ENCODE peak calls at places on chromosomes 7 and 10, in five cellular contexts. One of them, this sample, is unnamed.

GRCh38 chr7:17523813-17524741 is 225.6 kb downstream of the AHR start:
- DNase-seq in mesenchymal stem cell: peak; percentile 78
- DNase-seq in neuronal stem cell: no peak
- DNase-seq in H1: no peak
- DNase-seq in IMR-90: peak; percentile 63
- DNase-seq in this sample: no peak

GRCh38 chr7:98867271-98867701 is 2.5 kb downstream of the TMEM130 start:
- DNase-seq in H1: no peak
- DNase-seq in mesenchymal stem cell: no peak
- DNase-seq in neuronal stem cell: no peak
- DNase-seq in IMR-90: peak; percentile 36
- DNase-seq in this sample: no peak

GRCh38 chr10:7417103-7417623 is 6.3 kb upstream of the SFMBT2 start:
- DNase-seq in mesenchymal stem cell: peak; percentile 54
- DNase-seq in IMR-90: peak; percentile 64
- DNase-seq in H1: no peak
- DNase-seq in neuronal stem cell: no peak
- DNase-seq in this sample: no peak

GRCh38 chr7:151137076-151137611 is 30.4 kb downstream of the GBX1 start:
- DNase-seq in mesenchymal stem cell: no peak
- DNase-seq in H1: no peak
- DNase-seq in IMR-90: no peak
- DNase-seq in neuronal stem cell: no peak
- DNase-seq in this sample: no peak

GRCh38 chr7:41503438-41503837 is 199.5 kb downstream of the INHBA start:
- DNase-seq in H1: no peak
- DNase-seq in mesenchymal stem cell: peak; percentile 49
- DNase-seq in neuronal stem cell: no peak
- DNase-seq in IMR-90: peak; percentile 69
- DNase-seq in this sample: no peak

GRCh38 chr10:88316292-88316861 is 266.7 kb downstream of the RNLS start:
- DNase-seq in IMR-90: no peak
- DNase-seq in neuronal stem cell: no peak
- DNase-seq in H1: no peak
- DNase-seq in mesenchymal stem cell: no peak
- DNase-seq in this sample: no peak

GRCh38 chr7:30466266-30466665 is 12.3 kb downstream of the NOD1 start:
- DNase-seq in IMR-90: no peak
- DNase-seq in H1: no peak
- DNase-seq in neuronal stem cell: no peak
- DNase-seq in mesenchymal stem cell: no peak
- DNase-seq in this sample: no peak

GRCh38 chr7:111998326-111998725 is 207.9 kb downstream of the DOCK4 start:
- DNase-seq in H1: no peak
- DNase-seq in IMR-90: no peak
- DNase-seq in mesenchymal stem cell: no peak
- DNase-seq in neuronal stem cell: no peak
- DNase-seq in this sample: no peak

GRCh38 chr7:17506090-17506489 is 207.6 kb downstream of the AHR start:
- DNase-seq in mesenchymal stem cell: no peak
- DNase-seq in H1: no peak
- DNase-seq in neuronal stem cell: no peak
- DNase-seq in IMR-90: peak; percentile 13
- DNase-seq in this sample: no peak

GRCh38 chr7:2947381-2947780 is 96.3 kb downstream of the CARD11 start:
- DNase-seq in H1: no peak
- DNase-seq in mesenchymal stem cell: no peak
- DNase-seq in IMR-90: no peak
- DNase-seq in neuronal stem cell: no peak
- DNase-seq in this sample: no peak

GRCh38 chr10:101287922-101288638 is 58.8 kb upstream of the LBX1 start:
- DNase-seq in neuronal stem cell: no peak
- DNase-seq in H1: peak; percentile 82
- DNase-seq in mesenchymal stem cell: peak; percentile 43
- DNase-seq in IMR-90: peak; percentile 20
- DNase-seq in this sample: peak; percentile 86

DNA sequence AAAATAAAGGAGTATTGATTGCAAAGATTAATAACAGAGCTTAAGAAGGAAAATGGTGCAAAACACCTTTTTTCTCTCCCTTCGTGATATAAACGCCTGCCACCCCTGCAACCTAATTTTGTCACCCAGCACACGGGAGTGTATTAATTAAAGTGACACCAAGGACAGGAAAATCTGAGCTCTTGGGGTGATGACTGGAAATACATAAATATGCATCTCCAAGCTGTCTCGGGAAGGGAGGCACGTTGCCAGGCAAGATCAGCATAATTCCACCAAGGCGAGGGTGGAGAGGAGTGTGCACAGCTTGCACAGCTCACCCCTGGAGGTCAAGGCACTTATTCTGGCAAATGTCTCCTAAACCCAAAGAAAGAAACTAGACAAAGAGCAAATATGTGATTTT is 700.9 kb downstream of the GRID1 start:
- DNase-seq in neuronal stem cell: no peak
- DNase-seq in H1: no peak
- DNase-seq in IMR-90: no peak
- DNase-seq in mesenchymal stem cell: no peak
- DNase-seq in this sample: no peak
- H2AFZ ChIP-seq in neuronal stem cell: no peak overlapping the region
- H2AFZ ChIP-seq in H1: no peak overlapping the region
- H2AFZ ChIP-seq in IMR-90: no peak overlapping the region
- H2AFZ ChIP-seq in mesenchymal stem cell: no peak overlapping the region
- H2AFZ ChIP-seq in this sample: no peak overlapping the region

GRCh38 chr10:132506711-132507466 is 30.7 kb upstream of the INPP5A start:
- DNase-seq in neuronal stem cell: no peak
- DNase-seq in mesenchymal stem cell: no peak
- DNase-seq in H1: no peak
- DNase-seq in IMR-90: peak; percentile 55
- DNase-seq in this sample: peak; percentile 14
- H2BK15ac ChIP-seq in neuronal stem cell: no peak overlapping the region
- H2BK15ac ChIP-seq in mesenchymal stem cell: no peak overlapping the region
- H2BK15ac ChIP-seq in H1: no peak overlapping the region
- H2BK15ac ChIP-seq in IMR-90: no peak overlapping the region
- H2BK15ac ChIP-seq in this sample: no peak overlapping the region

GRCh38 chr10:71703577-71703976 is 16.0 kb downstream of the C10orf105 start:
- DNase-seq in neuronal stem cell: no peak
- DNase-seq in H1: no peak
- DNase-seq in mesenchymal stem cell: no peak
- DNase-seq in IMR-90: no peak
- DNase-seq in this sample: no peak

GRCh38 chr10:71704816-71705215 is 14.8 kb downstream of the C10orf105 start:
- DNase-seq in IMR-90: no peak
- DNase-seq in neuronal stem cell: no peak
- DNase-seq in H1: no peak
- DNase-seq in mesenchymal stem cell: no peak
- DNase-seq in this sample: no peak

GRCh38 chr10:71700735-71701368 is 18.7 kb downstream of the C10orf105 start:
- DNase-seq in IMR-90: no peak
- DNase-seq in mesenchymal stem cell: no peak
- DNase-seq in neuronal stem cell: no peak
- DNase-seq in H1: no peak
- DNase-seq in this sample: no peak

GRCh38 chr10:71698737-71699136 is 20.8 kb downstream of the C10orf105 start:
- DNase-seq in mesenchymal stem cell: no peak
- DNase-seq in H1: no peak
- DNase-seq in IMR-90: no peak
- DNase-seq in neuronal stem cell: no peak
- DNase-seq in this sample: no peak

GRCh38 chr10:71701733-71702132 is 17.8 kb downstream of the C10orf105 start:
- DNase-seq in H1: no peak
- DNase-seq in neuronal stem cell: no peak
- DNase-seq in IMR-90: no peak
- DNase-seq in mesenchymal stem cell: no peak
- DNase-seq in this sample: no peak
- H2AFZ ChIP-seq in H1: no peak overlapping the region
- H2AFZ ChIP-seq in neuronal stem cell: no peak overlapping the region
- H2AFZ ChIP-seq in IMR-90: no peak overlapping the region
- H2AFZ ChIP-seq in mesenchymal stem cell: no peak overlapping the region
- H2AFZ ChIP-seq in this sample: no peak overlapping the region

GRCh38 chr7:22695476-22696132 is 31.4 kb upstream of the IL6 start:
- DNase-seq in IMR-90: no peak
- DNase-seq in mesenchymal stem cell: no peak
- DNase-seq in neuronal stem cell: no peak
- DNase-seq in H1: no peak
- DNase-seq in this sample: no peak
- H2BK15ac ChIP-seq in IMR-90: no peak overlapping the region
- H2BK15ac ChIP-seq in mesenchymal stem cell: no peak overlapping the region
- H2BK15ac ChIP-seq in neuronal stem cell: no peak overlapping the region
- H2BK15ac ChIP-seq in H1: no peak overlapping the region
- H2BK15ac ChIP-seq in this sample: no peak overlapping the region

DNA sequence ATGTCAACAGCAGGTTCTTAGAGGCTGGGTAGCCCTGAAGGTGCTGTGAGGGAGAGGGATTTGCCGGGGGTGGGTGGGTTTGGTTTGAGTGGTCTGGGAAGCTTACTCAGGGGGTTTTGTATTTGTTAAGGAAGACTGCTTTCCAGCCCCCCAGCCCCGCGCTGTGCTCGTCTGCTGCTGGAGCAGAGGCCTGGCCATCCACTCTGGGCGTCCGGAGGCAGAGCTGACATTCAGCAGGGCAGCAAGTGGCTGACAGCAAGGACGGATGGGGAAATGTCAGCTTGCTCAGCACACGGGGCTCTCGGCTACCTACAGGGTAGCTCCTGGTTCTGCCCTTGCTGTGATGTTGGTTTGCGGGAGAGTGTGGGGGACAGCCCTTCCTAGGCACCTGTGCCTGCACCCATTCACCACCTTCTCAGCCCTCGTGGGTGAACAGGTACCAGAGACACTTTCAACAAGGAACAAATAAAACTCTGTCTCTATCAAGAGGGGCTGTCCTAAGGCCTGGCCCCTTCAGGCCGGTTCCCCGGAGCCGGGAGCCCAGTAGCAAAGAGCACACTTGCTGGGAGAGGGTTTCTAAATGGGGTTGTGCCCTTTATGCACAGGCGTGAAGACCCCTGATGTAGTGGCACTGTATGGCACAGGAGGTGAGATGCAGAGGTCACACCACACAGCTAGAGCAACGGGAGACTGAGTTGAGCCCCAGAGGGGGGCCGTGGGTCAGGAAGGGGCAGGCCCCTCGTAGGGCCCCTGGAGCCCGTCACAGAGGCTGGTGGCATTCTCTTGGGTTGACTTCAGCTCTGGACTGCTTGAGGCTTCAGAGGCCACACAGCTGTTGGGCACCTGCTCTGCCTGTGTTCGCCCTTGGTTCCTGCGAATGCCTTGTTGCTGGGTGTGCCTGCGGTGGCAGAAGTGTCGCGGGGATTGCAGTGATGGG is 72.2 kb upstream of the SHH start:
- DNase-seq in mesenchymal stem cell: no peak
- DNase-seq in H1: no peak
- DNase-seq in IMR-90: no peak
- DNase-seq in neuronal stem cell: no peak
- DNase-seq in this sample: peak; percentile 14
- H2AFZ ChIP-seq in mesenchymal stem cell: no peak overlapping the region
- H2AFZ ChIP-seq in H1: no peak overlapping the region
- H2AFZ ChIP-seq in IMR-90: no peak overlapping the region
- H2AFZ ChIP-seq in neuronal stem cell: peak overlapping the region; percentile 94
- H2AFZ ChIP-seq in this sample: no peak overlapping the region

GRCh38 chr10:4150676-4151075 is 365.7 kb upstream of the KLF6 start:
- DNase-seq in mesenchymal stem cell: no peak
- DNase-seq in H1: no peak
- DNase-seq in IMR-90: no peak
- DNase-seq in neuronal stem cell: no peak
- DNase-seq in this sample: no peak
- H2BK15ac ChIP-seq in mesenchymal stem cell: peak overlapping the region; percentile 12
- H2BK15ac ChIP-seq in H1: no peak overlapping the region
- H2BK15ac ChIP-seq in IMR-90: no peak overlapping the region
- H2BK15ac ChIP-seq in neuronal stem cell: no peak overlapping the region
- H2BK15ac ChIP-seq in this sample: no peak overlapping the region

DNA sequence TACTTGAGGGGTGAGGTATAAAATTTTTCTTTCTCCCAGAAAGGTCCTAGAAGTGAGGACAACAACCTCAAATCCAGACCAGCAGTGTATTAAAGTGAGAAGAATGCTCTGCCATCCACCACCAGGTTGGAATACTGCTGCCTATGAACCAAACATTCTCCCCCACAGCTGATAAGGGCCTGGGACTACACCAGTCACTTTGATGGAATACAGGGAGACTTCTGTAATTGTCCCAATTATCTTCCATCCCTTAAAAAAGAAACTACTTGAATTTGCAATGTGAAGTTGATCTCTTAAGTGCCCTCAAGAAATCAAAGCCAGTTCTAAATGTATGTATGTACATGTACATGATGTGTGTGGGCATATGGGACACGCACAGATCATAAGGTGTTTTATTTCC is 3.0 kb downstream of the TBX20 start:
- DNase-seq in neuronal stem cell: no peak
- DNase-seq in IMR-90: no peak
- DNase-seq in H1: no peak
- DNase-seq in mesenchymal stem cell: no peak
- DNase-seq in this sample: no peak
- H2AFZ ChIP-seq in neuronal stem cell: no peak overlapping the region
- H2AFZ ChIP-seq in IMR-90: no peak overlapping the region
- H2AFZ ChIP-seq in H1: no peak overlapping the region
- H2AFZ ChIP-seq in mesenchymal stem cell: no peak overlapping the region
- H2AFZ ChIP-seq in this sample: no peak overlapping the region

GRCh38 chr10:63798599-63799498 is 277.6 kb downstream of the REEP3 start:
- DNase-seq in neuronal stem cell: no peak
- DNase-seq in IMR-90: peak; percentile 78
- DNase-seq in H1: no peak
- DNase-seq in mesenchymal stem cell: peak; percentile 86
- DNase-seq in this sample: no peak
- H2BK15ac ChIP-seq in neuronal stem cell: no peak overlapping the region
- H2BK15ac ChIP-seq in IMR-90: no peak overlapping the region
- H2BK15ac ChIP-seq in H1: no peak overlapping the region
- H2BK15ac ChIP-seq in mesenchymal stem cell: no peak overlapping the region
- H2BK15ac ChIP-seq in this sample: no peak overlapping the region

GRCh38 chr10:1169186-1169885 is 113.2 kb downstream of the WDR37 start:
- DNase-seq in mesenchymal stem cell: no peak
- DNase-seq in neuronal stem cell: no peak
- DNase-seq in H1: no peak
- DNase-seq in IMR-90: no peak
- DNase-seq in this sample: no peak
- H2AFZ ChIP-seq in mesenchymal stem cell: no peak overlapping the region
- H2AFZ ChIP-seq in neuronal stem cell: no peak overlapping the region
- H2AFZ ChIP-seq in H1: no peak overlapping the region
- H2AFZ ChIP-seq in IMR-90: no peak overlapping the region
- H2AFZ ChIP-seq in this sample: no peak overlapping the region